ENCODE peak calls at places on chromosomes 1 and 21, in eight cellular contexts. Y, Z, A, F, M, N, U and G are unnamed samples.

GRCh38 chr1:84181350-84182005 is 37.4 kb downstream of the PRKACB start:
- DNase-seq in Y (no peak), Z (no peak), A (no peak), F (no peak), M (no peak), N (no peak), U (no peak), G (no peak)

GRCh38 chr1:87404306-87404705 is 75.6 kb downstream of the LMO4 start:
- DNase-seq in Y (no peak), Z (no peak), A (no peak), F (no peak), M (no peak), N (no peak), U (no peak), G (no peak)

GRCh38 chr1:35298464-35298863 is 30.0 kb downstream of the ZMYM4 start:
- DNase-seq in Y (peak), Z (no peak), A (no peak), F (no peak), M (no peak), N (peak), U (no peak), G (peak)

GRCh38 chr1:84303154-84303830 is 1.8 kb downstream of the SAMD13 start:
- DNase-seq in Y (no peak), Z (no peak), A (no peak), F (no peak), M (no peak), N (peak), U (no peak), G (no peak)

GRCh38 chr1:197099444-197099843 is 32.4 kb upstream of the F13B start:
- DNase-seq in Y (no peak), Z (no peak), A (no peak), F (no peak), M (no peak), N (no peak), U (no peak), G (no peak)

GRCh38 chr1:5297878-5298239 is 643.5 kb downstream of the AJAP1 start:
- DNase-seq in Y (no peak), Z (no peak), A (no peak), F (no peak), M (no peak), N (no peak), U (no peak), G (no peak)

GRCh38 chr1:175555266-175555665 is 188.1 kb downstream of the TNR start:
- DNase-seq in Y (no peak), Z (no peak), A (no peak), F (no peak), M (no peak), N (no peak), U (no peak), G (no peak)

GRCh38 chr1:14969006-14969405 is 184.5 kb upstream of the TMEM51 start:
- DNase-seq in Y (no peak), Z (no peak), A (no peak), F (no peak), M (no peak), N (no peak), U (no peak), G (no peak)

GRCh38 chr1:65207317-65207716 is 59.3 kb downstream of the AK4 start:
- DNase-seq in Y (no peak), Z (no peak), A (no peak), F (no peak), M (no peak), N (peak), U (no peak), G (no peak)

GRCh38 chr1:160369087-160369486 is 2.2 kb downstream of the NHLH1 start:
- DNase-seq in Y (no peak), Z (no peak), A (no peak), F (no peak), M (no peak), N (no peak), U (no peak), G (no peak)

GRCh38 chr1:18641005-18641941 is 10.6 kb downstream of the PAX7 start:
- DNase-seq in Y (no peak), Z (no peak), A (peak), F (no peak), M (no peak), N (no peak), U (no peak), G (no peak)

GRCh38 chr21:28419811-28420210 is 572.9 kb downstream of the LTN1 start:
- DNase-seq in Y (no peak), Z (no peak), A (no peak), F (no peak), M (no peak), N (no peak), U (no peak), G (no peak)

GRCh38 chr1:44616991-44617702 is 57.1 kb downstream of the TMEM53 start:
- DNase-seq in Y (no peak), Z (no peak), A (peak), F (no peak), M (no peak), N (peak), U (peak), G (no peak)

GRCh38 chr1:92923664-92924063 is 37.6 kb downstream of the DIPK1A start:
- DNase-seq in Y (no peak), Z (no peak), A (no peak), F (no peak), M (no peak), N (no peak), U (no peak), G (no peak)

GRCh38 chr1:10781137-10781536 is 15.3 kb downstream of the CASZ1 start:
- DNase-seq in Y (no peak), Z (peak), A (no peak), F (no peak), M (no peak), N (no peak), U (peak), G (no peak)

GRCh38 chr21:35265170-35265877 is 216.2 kb upstream of the RUNX1 start:
- DNase-seq in Y (peak), Z (no peak), A (no peak), F (no peak), M (peak), N (peak), U (no peak), G (no peak)

GRCh38 chr1:61098906-61099437 is 16.6 kb downstream of the NFIA start:
- DNase-seq in Y (no peak), Z (no peak), A (no peak), F (no peak), M (no peak), N (no peak), U (no peak), G (no peak)

GRCh38 chr1:26483980-26484379 is 11.7 kb downstream of the HMGN2 start:
- DNase-seq in Y (no peak), Z (no peak), A (no peak), F (no peak), M (no peak), N (peak), U (no peak), G (no peak)

GRCh38 chr1:229913491-229913890 is 153.5 kb upstream of the GALNT2 start:
- DNase-seq in Y (no peak), Z (no peak), A (no peak), F (no peak), M (no peak), N (no peak), U (no peak), G (no peak)

GRCh38 chr21:42704861-42705260 is 51.4 kb downstream of the PDE9A start:
- DNase-seq in Y (no peak), Z (no peak), A (no peak), F (no peak), M (no peak), N (no peak), U (no peak), G (no peak)

GRCh38 chr1:34917017-34917416 is 12.4 kb downstream of the DLGAP3 start:
- DNase-seq in Y (no peak), Z (no peak), A (no peak), F (no peak), M (no peak), N (no peak), U (no peak), G (no peak)

GRCh38 chr1:205613854-205614412 is 17.9 kb downstream of the ELK4 start:
- DNase-seq in Y (no peak), Z (no peak), A (no peak), F (no peak), M (no peak), N (no peak), U (no peak), G (no peak)

GRCh38 chr1:66505671-66506392 is 28.1 kb upstream of the SGIP1 start:
- DNase-seq in Y (no peak), Z (no peak), A (no peak), F (no peak), M (no peak), N (peak), U (no peak), G (no peak)

DNA sequence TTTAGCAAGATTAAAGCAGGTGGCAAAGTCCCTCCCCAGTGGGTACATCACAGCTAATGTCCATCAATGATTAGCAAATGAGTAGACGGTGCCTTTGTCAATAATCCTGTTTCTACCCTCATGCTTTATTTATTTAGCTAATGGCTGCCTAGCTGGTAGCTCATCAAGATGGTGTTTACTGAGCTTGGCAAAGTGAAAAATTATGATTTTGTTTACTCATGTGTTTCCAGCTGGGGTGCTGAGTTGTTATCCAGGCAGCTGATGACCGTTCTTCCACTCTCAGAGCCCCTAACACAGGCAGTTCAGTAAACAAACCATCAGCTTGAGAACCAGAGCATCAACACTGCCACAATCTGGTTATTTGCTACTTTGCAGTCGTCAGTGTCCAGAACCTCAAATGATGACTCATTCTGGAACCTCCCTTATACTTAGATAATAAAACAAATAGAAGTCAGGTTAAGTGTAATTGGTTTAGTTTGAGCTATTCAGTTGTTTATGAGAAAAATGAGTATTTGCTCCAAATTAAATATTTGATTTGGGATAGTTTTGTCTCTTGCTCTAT is 163.9 kb downstream of the ST6GALNAC5 start:
- DNase-seq in Y (peak), Z (no peak), A (no peak), F (no peak), M (no peak), N (peak), U (no peak), G (no peak)
- H3K4me3 ChIP-seq in Y (no peak), Z (no peak), A (no peak), F (no peak), M (no peak), N (no peak), U (no peak), G (no peak)

GRCh38 chr1:54980528-54981241 is at the start of gene TMEM61:
- DNase-seq in Y (no peak), Z (peak), A (no peak), F (no peak), M (no peak), N (no peak), U (peak), G (peak)
- TF ChIP-seq POLR2A in Y (no peak), Z (peak), A (no peak), F (no peak), M (no peak), N (no peak), U (peak), G (peak)

GRCh38 chr1:221740260-221740830 is 1.5 kb downstream of the DUSP10 start:
- DNase-seq in Y (no peak), Z (no peak), A (no peak), F (no peak), M (no peak), N (no peak), U (no peak), G (no peak)
- H3K4me3 ChIP-seq in Y (peak), Z (peak), A (peak), F (peak), M (no peak), N (peak), U (peak), G (peak)

DNA sequence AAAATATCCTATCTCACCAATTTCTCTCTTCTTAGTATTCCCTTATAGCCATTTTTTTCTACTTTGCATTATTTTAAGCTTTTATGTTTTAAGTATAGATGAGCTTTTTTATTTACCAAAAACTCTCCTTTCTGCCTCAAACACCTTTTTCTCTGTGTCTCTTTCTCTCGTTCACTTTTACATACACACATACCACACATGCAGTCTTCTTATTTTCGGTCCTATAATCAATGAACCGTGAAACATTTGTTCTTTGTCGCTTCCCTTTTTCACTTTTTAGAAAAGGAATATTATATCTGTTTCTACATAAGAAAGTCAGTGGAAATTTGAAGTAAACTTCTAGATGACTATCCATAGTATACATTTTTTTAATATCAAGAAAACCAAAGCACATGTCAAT is 183.2 kb downstream of the MRPL39 start:
- DNase-seq in Y (no peak), Z (no peak), A (no peak), F (no peak), M (no peak), N (no peak), U (no peak), G (no peak)
- TF ChIP-seq POLR2A in Y (no peak), Z (no peak), A (no peak), F (no peak), M (no peak), N (no peak), U (no peak), G (no peak)

GRCh38 chr1:21666572-21667320 is 2.4 kb downstream of the RAP1GAP start:
- DNase-seq in Y (no peak), Z (no peak), A (no peak), F (no peak), M (no peak), N (no peak), U (no peak), G (no peak)

GRCh38 chr1:21667348-21668231 is 1.6 kb downstream of the RAP1GAP start:
- DNase-seq in Y (no peak), Z (no peak), A (no peak), F (no peak), M (no peak), N (no peak), U (no peak), G (no peak)

GRCh38 chr1:21669287-21670058 is at the start of gene RAP1GAP:
- DNase-seq in Y (no peak), Z (no peak), A (peak), F (no peak), M (no peak), N (no peak), U (peak), G (peak)

GRCh38 chr1:21669033-21669286 is 197 bp downstream of the RAP1GAP start:
- DNase-seq in Y (no peak), Z (no peak), A (no peak), F (no peak), M (no peak), N (no peak), U (no peak), G (no peak)

GRCh38 chr1:21668232-21669032 is 725 bp downstream of the RAP1GAP start:
- DNase-seq in Y (no peak), Z (no peak), A (peak), F (no peak), M (no peak), N (no peak), U (no peak), G (peak)
- H3K4me3 ChIP-seq in Y (peak), Z (peak), A (peak), F (no peak), M (no peak), N (no peak), U (peak), G (no peak)

GRCh38 chr21:36321325-36322082 is 1.5 kb downstream of the MORC3 start:
- DNase-seq in Y (no peak), Z (no peak), A (peak), F (no peak), M (no peak), N (peak), U (no peak), G (peak)

GRCh38 chr21:36322083-36322424 is 2.1 kb downstream of the MORC3 start:
- DNase-seq in Y (no peak), Z (no peak), A (no peak), F (no peak), M (no peak), N (no peak), U (no peak), G (no peak)

GRCh38 chr21:36323032-36323431 is 3.0 kb downstream of the MORC3 start:
- DNase-seq in Y (no peak), Z (no peak), A (no peak), F (no peak), M (no peak), N (peak), U (no peak), G (no peak)

GRCh38 chr21:36319767-36320420 is at the start of gene MORC3:
- DNase-seq in Y (peak), Z (peak), A (peak), F (peak), M (peak), N (peak), U (peak), G (peak)

DNA sequence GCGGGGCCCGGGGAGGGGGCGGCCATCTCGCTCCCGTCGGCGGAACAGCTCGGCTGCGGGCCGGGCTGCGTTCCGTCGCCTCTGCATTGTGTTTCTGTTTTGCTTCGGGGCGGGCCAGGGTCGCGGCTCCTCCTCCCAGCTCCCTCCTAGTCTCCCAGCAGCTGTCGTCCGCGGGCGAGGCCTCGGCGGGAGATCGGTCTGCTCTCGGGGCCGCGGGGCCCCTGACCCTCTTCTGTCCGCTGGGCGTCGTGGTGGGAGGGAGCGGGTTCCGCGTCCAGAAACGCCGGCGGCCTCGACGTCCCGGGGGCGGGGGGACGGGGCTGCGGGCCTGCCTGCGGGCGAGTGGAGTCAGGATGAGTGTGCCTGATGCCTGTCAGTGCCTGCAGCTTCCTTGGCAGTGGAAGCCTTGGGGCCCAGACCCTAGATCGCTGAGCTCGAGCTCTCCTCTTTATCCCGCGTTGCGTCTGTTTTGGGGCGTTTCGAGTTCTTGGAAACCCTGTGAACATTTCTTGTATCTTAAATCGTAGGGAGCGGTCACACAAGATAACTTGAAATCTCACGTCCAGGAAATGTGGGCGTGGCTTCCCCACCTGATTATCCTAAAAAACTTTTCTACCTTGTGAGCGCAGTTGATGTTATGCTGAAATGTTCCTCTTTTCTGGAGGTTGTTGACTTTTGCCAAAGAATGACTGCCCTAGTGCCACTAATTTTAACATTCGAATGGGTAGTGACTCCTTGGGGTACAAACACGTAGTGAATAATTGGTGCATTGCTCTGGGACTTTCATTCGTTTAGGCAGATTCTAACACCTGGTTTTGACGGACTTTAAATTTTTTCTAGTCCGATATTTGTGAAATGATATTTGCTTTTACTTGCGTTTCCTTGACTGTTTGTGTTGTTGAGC is 676 bp downstream of the MORC3 start:
- DNase-seq in Y (peak), Z (no peak), A (no peak), F (peak), M (peak), N (peak), U (peak), G (peak)
- TF ChIP-seq POLR2A in Y (peak), Z (no peak), A (peak), F (no peak), M (peak), N (peak), U (no peak), G (no peak)

GRCh38 chr1:236394016-236394481 is at the start of gene EDARADD:
- DNase-seq in Y (no peak), Z (no peak), A (no peak), F (no peak), M (no peak), N (no peak), U (no peak), G (no peak)
- H3K4me3 ChIP-seq in Y (peak), Z (peak), A (peak), F (peak), M (no peak), N (peak), U (peak), G (peak)

GRCh38 chr1:199593475-199593874 is 434.0 kb upstream of the NR5A2 start:
- DNase-seq in Y (no peak), Z (no peak), A (no peak), F (no peak), M (no peak), N (no peak), U (no peak), G (no peak)
- TF ChIP-seq POLR2A in Y (no peak), Z (no peak), A (no peak), F (no peak), M (no peak), N (no peak), U (no peak), G (no peak)